ENCODE peak calls at places on chromosome 11, in four cellular contexts. S is activated CD4-positive, alpha-beta T cell treated with anti-CD3 and anti-CD28 coated beads for 24 hours; T is astrocyte of the spinal cord; C is CD4-positive, alpha-beta T cell. H is an unnamed sample.
A peak's percentile ranks its signal among the peaks of the same experiment; 100 is the strongest.

GRCh38 chr11:66688561-66689534 is 11.2 kb upstream of the RBM4B start:
- DNase-seq in S (no peak), T (no peak), C (no peak), H (no peak)

GRCh38 chr11:77091146-77091940 is 11.3 kb upstream of the OMP start:
- DNase-seq in S (peak; percentile 74), T (peak; percentile 67), C (peak; percentile 71), H (peak; percentile 75)

GRCh38 chr11:95897731-95898130 is 26.2 kb downstream of the MTMR2 start:
- DNase-seq in S (no peak), T (peak; percentile 67), C (no peak), H (peak; percentile 29)

GRCh38 chr11:32173435-32173834 is 82.6 kb downstream of the RCN1 start:
- DNase-seq in S (peak; percentile 3), T (peak; percentile 66), C (no peak), H (peak; percentile 80)

GRCh38 chr11:29260939-29261705 is 755.7 kb downstream of the KCNA4 start:
- DNase-seq in S (no peak), T (peak; percentile 46), C (no peak), H (no peak)

GRCh38 chr11:110531056-110531756 is 101.5 kb downstream of the FDX1 start:
- DNase-seq in S (no peak), T (no peak), C (no peak), H (no peak)

GRCh38 chr11:74520927-74521665 is 27.6 kb upstream of the LIPT2 start:
- DNase-seq in S (no peak), T (no peak), C (no peak), H (no peak)

GRCh38 chr11:2580444-2581050 is 119.2 kb downstream of the KCNQ1OT1 start:
- DNase-seq in S (no peak), T (no peak), C (no peak), H (no peak)

GRCh38 chr11:2577071-2578005 is 122.5 kb downstream of the KCNQ1OT1 start:
- DNase-seq in S (no peak), T (no peak), C (no peak), H (no peak)

GRCh38 chr11:92311616-92312449 is 87.2 kb downstream of the FAT3 start:
- DNase-seq in S (no peak), T (no peak), C (no peak), H (peak; percentile 69)

GRCh38 chr11:46718155-46719019 is 626 bp upstream of the F2 start:
- DNase-seq in S (no peak), T (no peak), C (no peak), H (peak; percentile 41)

GRCh38 chr11:17403977-17404759 is 15.7 kb upstream of the KCNJ11 start:
- DNase-seq in S (no peak), T (no peak), C (no peak), H (peak; percentile 42)

GRCh38 chr11:86740628-86741488 is 59.5 kb upstream of the PRSS23 start:
- DNase-seq in S (peak; percentile 2), T (peak; percentile 98), C (no peak), H (peak; percentile 99)

GRCh38 chr11:44968510-44968909 is 17.8 kb upstream of the TP53I11 start:
- DNase-seq in S (no peak), T (no peak), C (no peak), H (no peak)

GRCh38 chr11:2751523-2752203 is 51.9 kb upstream of the KCNQ1OT1 start:
- DNase-seq in S (no peak), T (no peak), C (no peak), H (no peak)

GRCh38 chr11:32830413-32830738 is 649 bp downstream of the PRRG4 start:
- DNase-seq in S (no peak), T (no peak), C (no peak), H (peak; percentile 22)

GRCh38 chr11:102026217-102026616 is 21.0 kb upstream of the CFAP300 start:
- DNase-seq in S (no peak), T (no peak), C (no peak), H (no peak)

GRCh38 chr11:66104057-66104638 is 34.1 kb downstream of the PACS1 start:
- DNase-seq in S (no peak), T (no peak), C (no peak), H (no peak)

GRCh38 chr11:105609832-105610781 is at the start of gene GRIA4:
- DNase-seq in S (no peak), T (peak; percentile 47), C (no peak), H (peak; percentile 40)

GRCh38 chr11:67302571-67303131 is 679 bp upstream of the SSH3 start:
- DNase-seq in S (no peak), T (peak; percentile 70), C (no peak), H (peak; percentile 23)

GRCh38 chr11:61707574-61707973 is 27.4 kb downstream of the DAGLA start:
- DNase-seq in S (no peak), T (no peak), C (no peak), H (no peak)

GRCh38 chr11:72191961-72192381 is at the start of gene FOLR1:
- DNase-seq in S (no peak), T (no peak), C (no peak), H (no peak)

GRCh38 chr11:117641008-117641915 is 155.8 kb downstream of the DSCAML1 start:
- DNase-seq in S (no peak), T (no peak), C (no peak), H (no peak)

H was measured in cardiac fibroblast.